ENCODE peak calls at places on chromosomes 12 and 14, in eight cellular contexts. B, J, D, H, R, E, N and Q are unnamed samples.

GRCh38 chr12:53952335-53952694 is 2.4 kb upstream of the HOXC12 start:
- DNase-seq in R (no peak), N (no peak), J (no peak), D (no peak), E (no peak), H (no peak), B (no peak), Q (no peak)

GRCh38 chr14:54890794-54891193 is 11.8 kb downstream of the GCH1 start:
- DNase-seq in E (no peak), R (no peak), D (no peak), J (no peak), H (no peak), N (no peak), B (no peak), Q (no peak)

GRCh38 chr12:65937181-65937641 is 112.9 kb downstream of the HMGA2 start:
- DNase-seq in N (no peak), J (no peak), H (no peak), D (no peak), R (peak), B (no peak), E (no peak), Q (no peak)

GRCh38 chr12:113207621-113208040 is 13.6 kb upstream of the TPCN1 start:
- DNase-seq in N (no peak), D (no peak), J (no peak), H (no peak), R (no peak), B (no peak), E (no peak), Q (no peak)

GRCh38 chr12:55068416-55069010 is 48.7 kb downstream of the NEUROD4 start:
- DNase-seq in N (no peak), R (peak), H (peak), J (peak), B (peak), E (peak), D (peak), Q (peak)

GRCh38 chr14:24425704-24426103 is 3.8 kb downstream of the CBLN3 start:
- DNase-seq in N (no peak), R (peak), H (peak), D (peak), E (no peak), J (no peak), B (no peak), Q (no peak)

GRCh38 chr12:70920251-70920851 is at the start of gene PTPRR:
- DNase-seq in H (peak), E (peak), N (no peak), D (no peak), J (no peak), B (no peak), R (peak), Q (peak)

GRCh38 chr14:93056840-93057585 is 58.7 kb downstream of the ITPK1 start:
- DNase-seq in B (no peak), R (no peak), E (no peak), D (no peak), H (no peak), J (no peak), N (no peak), Q (no peak)

GRCh38 chr14:88785911-88786310 is 6.8 kb downstream of the EML5 start:
- DNase-seq in H (no peak), R (no peak), N (no peak), J (no peak), D (no peak), E (no peak), B (no peak), Q (no peak)

GRCh38 chr12:78970041-78970440 is 105.5 kb downstream of the SYT1 start:
- DNase-seq in N (no peak), B (no peak), H (no peak), E (no peak), R (no peak), D (peak), J (no peak), Q (no peak)

GRCh38 chr12:112794721-112795486 is 3.4 kb downstream of the RPH3A start:
- DNase-seq in B (no peak), H (no peak), N (no peak), R (no peak), E (no peak), D (no peak), J (no peak), Q (no peak)

GRCh38 chr12:131944601-131945251 is 5.0 kb upstream of the EP400 start:
- DNase-seq in N (no peak), H (no peak), E (no peak), D (no peak), B (no peak), J (peak), R (no peak), Q (no peak)

GRCh38 chr12:22993639-22994038 is 368.7 kb downstream of the ETNK1 start:
- DNase-seq in D (no peak), N (no peak), J (no peak), E (no peak), H (no peak), B (no peak), R (no peak), Q (no peak)

GRCh38 chr14:74913986-74914573 is 9.0 kb downstream of the RPS6KL1 start:
- DNase-seq in B (peak), J (peak), R (peak), D (peak), E (peak), N (peak), H (peak), Q (peak)

GRCh38 chr12:76455582-76456345 is 103.8 kb downstream of the OSBPL8 start:
- DNase-seq in E (no peak), B (no peak), J (no peak), R (peak), H (peak), D (peak), N (peak), Q (peak)

GRCh38 chr14:83828406-83828805 is 1701.5 kb upstream of the FLRT2 start:
- DNase-seq in J (no peak), D (no peak), E (no peak), R (no peak), N (no peak), B (no peak), H (no peak), Q (no peak)

GRCh38 chr12:34301251-34302130 is 279.2 kb downstream of the ALG10 start:
- DNase-seq in R (no peak), E (no peak), N (no peak), B (no peak), J (peak), H (no peak), D (no peak), Q (no peak)

GRCh38 chr12:40010899-40011774 is 94.7 kb downstream of the SLC2A13 start:
- DNase-seq in H (peak), E (peak), J (peak), N (peak), R (peak), D (peak), B (peak), Q (peak)

GRCh38 chr14:24377660-24378059 is 9.7 kb downstream of the NFATC4 start:
- DNase-seq in J (no peak), E (no peak), H (peak), N (no peak), D (no peak), B (no peak), R (peak), Q (no peak)

GRCh38 chr12:7060353-7060954 is at the start of gene C1S:
- DNase-seq in E (peak), D (peak), N (peak), R (peak), H (peak), J (peak), B (peak), Q (peak)

GRCh38 chr12:3355378-3355900 is 135.6 kb upstream of the PRMT8 start:
- DNase-seq in B (no peak), J (no peak), N (no peak), E (no peak), R (no peak), H (no peak), D (no peak), Q (no peak)

DNA sequence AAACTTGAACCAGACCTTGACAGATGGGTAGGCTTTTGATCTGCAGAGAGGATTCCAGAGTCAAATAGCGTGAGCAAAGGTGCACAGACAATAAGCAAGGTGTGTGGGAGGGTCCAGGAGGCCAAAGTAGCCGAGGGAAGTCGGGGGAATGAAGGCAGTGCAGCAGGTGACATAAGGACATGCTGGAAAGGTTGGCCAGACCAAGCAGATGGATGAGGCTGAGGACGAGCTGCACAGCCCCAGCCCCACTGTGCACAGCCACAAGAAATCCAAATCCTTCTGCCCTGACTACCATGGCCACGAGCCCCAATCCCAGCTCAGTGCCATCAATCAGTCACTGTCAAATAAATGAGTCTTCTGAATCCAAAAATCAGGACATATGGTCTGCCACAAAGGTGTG is 5.4 kb downstream of the TTC7B start:
- DNase-seq in B (no peak), J (no peak), E (no peak), N (no peak), R (no peak), D (no peak), H (no peak), Q (no peak)
- TF ChIP-seq CTCF in B (no peak), J (no peak), E (no peak), N (no peak), R (no peak), D (no peak), H (no peak), Q (no peak)

DNA sequence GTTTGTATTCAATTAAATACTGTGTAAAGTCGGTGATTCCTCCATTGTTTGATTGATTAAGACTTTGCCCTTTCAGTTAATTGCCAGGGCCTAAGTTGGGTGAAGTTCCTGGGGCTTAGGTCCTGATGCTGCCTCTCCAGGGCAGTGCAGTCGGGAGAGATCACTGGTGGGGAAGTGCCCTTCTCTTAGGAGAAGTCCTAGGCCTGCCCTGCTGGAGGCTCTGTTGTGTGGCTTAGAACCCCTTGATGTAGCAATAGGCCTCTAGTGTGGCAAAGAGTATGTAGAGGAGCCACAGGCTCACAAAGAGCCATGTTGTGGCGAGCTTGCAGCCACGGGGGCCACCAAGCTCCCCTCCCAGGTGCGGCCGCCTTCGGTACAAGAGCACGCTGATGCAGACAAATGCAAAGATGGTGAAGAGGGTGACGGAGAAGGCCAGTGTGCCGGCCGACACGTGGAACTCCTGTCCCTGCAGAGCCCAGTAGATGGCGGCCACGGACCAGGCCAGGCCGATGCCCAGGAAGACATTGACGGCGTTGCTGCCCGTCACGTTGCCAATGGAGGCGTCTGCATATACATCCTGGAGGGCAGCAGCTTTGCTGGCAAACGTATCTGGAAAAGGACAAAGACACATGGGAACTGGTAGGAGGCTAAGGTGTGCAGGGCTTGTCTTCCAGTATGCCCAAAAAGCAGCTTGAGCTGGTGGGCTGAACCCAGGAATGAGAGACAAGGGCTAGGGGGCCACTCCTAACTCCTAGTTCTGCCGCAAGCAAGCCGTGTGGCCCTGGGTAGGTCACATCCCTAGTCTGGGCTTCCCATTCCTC is 142.8 kb downstream of the SLC8A3 start:
- DNase-seq in R (peak), B (peak), E (peak), J (peak), N (peak), D (peak), H (peak), Q (peak)
- TF ChIP-seq CTCF in R (peak), B (peak), E (peak), J (peak), N (peak), D (peak), H (peak), Q (peak)

DNA sequence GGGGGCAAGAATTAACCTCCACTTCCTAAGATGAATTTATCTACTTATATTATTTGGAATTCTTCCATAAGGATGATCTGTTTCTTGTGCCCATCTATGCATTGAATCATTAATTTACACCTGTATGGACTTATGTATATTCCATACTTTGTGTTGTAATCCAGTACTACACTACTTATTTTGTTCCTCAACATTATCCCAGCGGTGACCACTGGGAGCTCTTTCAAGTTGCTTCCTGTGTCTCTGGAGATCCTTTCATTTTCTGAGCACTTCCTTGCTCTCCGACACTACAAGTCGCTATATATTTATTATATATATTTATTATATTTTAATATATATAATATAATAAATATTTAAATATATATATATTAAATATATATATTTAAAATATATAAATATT is 54.9 kb upstream of the SCN8A start:
- DNase-seq in D (no peak), J (no peak), R (no peak), N (no peak), H (no peak), E (no peak), B (no peak), Q (no peak)
- TF ChIP-seq CTCF in D (no peak), J (no peak), R (no peak), N (peak), H (no peak), E (no peak), B (no peak), Q (no peak)

GRCh38 chr12:56317675-56318074 is 1.9 kb upstream of the CNPY2 start:
- DNase-seq in N (no peak), E (no peak), B (no peak), D (no peak), J (no peak), H (no peak), R (no peak), Q (no peak)

GRCh38 chr12:56311003-56311402 is 4.8 kb downstream of the CNPY2 start:
- DNase-seq in N (no peak), E (no peak), B (no peak), D (no peak), H (no peak), R (no peak), J (no peak), Q (no peak)

GRCh38 chr12:56315256-56315625 is 547 bp downstream of the CNPY2 start:
- DNase-seq in R (peak), B (peak), E (no peak), H (no peak), D (no peak), N (no peak), J (no peak), Q (no peak)

GRCh38 chr12:56321027-56321426 is 5.2 kb upstream of the CNPY2 start:
- DNase-seq in H (no peak), B (no peak), E (no peak), N (no peak), R (no peak), D (no peak), J (no peak), Q (no peak)

GRCh38 chr12:56315626-56316473 is at the start of gene CNPY2:
- DNase-seq in J (peak), N (peak), E (peak), D (peak), H (peak), B (peak), R (peak), Q (peak)
- TF ChIP-seq CTCF in J (peak), N (no peak), E (peak), D (no peak), H (no peak), B (no peak), R (peak), Q (no peak)

DNA sequence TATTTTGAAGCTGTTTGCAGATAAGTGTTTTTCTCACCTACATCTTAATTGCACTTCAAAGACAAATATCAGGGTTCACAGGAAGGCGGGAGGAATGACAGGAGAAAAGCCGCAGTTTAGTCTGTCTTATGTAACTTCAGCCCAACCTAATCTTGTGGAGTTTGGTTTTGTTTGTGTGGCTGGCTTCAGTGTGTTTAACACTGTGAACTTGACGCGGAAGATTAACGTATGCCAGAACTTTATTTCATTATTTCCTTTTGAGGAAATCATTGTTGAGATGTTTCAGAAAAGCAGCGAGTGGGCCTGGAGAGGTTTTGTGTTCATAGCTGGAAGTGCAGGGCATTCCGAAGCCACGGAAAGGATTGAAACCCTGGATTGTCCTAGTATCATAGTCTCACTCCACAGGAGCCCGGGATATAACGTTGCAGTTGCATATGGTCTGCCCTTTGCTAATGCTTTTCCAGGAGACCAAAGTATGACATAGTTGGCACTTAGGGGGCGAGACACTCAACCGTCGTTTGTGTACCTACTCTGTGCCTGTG is 2.0 kb downstream of the PELI2 start:
- DNase-seq in E (no peak), J (no peak), N (no peak), D (no peak), B (peak), H (peak), R (peak), Q (peak)
- TF ChIP-seq CTCF in E (peak), J (no peak), N (peak), D (no peak), B (no peak), H (peak), R (no peak), Q (no peak)

GRCh38 chr12:83642205-83642604 is 955.5 kb downstream of the TMTC2 start:
- DNase-seq in R (no peak), B (no peak), N (no peak), H (no peak), D (no peak), J (no peak), E (no peak), Q (no peak)
- TF ChIP-seq CTCF in R (no peak), B (no peak), N (no peak), H (no peak), D (no peak), J (no peak), E (no peak), Q (no peak)

DNA sequence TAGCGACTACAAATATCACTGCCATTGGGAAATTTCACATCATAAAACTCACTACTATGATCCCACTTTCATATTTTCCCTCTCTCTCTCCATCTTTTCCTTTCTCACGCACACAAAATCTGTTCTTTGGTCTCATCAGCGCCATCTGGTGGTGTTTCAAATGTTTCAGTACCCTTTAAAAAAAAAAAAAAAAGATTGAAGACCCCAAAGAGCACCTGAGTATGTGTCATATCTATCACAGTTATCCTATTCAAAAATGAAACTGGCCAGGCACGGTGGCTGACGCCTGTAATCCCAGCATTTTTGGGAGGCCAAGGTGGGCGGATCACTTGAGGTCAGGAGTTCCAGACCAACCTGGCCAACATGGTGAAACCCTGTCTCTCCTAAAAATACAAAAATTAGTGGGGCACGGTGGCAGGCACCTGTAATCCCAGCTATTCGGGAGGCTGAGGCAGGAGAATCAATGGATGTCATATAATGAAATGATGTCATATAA is 72.4 kb downstream of the TTC9 start:
- DNase-seq in D (peak), H (peak), B (peak), J (no peak), R (peak), N (peak), E (peak), Q (peak)
- TF ChIP-seq CTCF in D (peak), H (peak), B (peak), J (no peak), R (peak), N (peak), E (peak), Q (peak)

GRCh38 chr14:34009956-34010355 is 59.1 kb upstream of the EGLN3 start:
- DNase-seq in R (no peak), N (no peak), B (no peak), D (no peak), E (no peak), J (no peak), H (no peak), Q (no peak)
- TF ChIP-seq CTCF in R (no peak), N (no peak), B (no peak), D (no peak), E (no peak), J (no peak), H (no peak), Q (no peak)